ENCODE peak calls at places on chromosomes 16 and 17, in six cellular contexts. U is sigmoid colon, N is ACHN, Z is NCI-H1417, H is T-cell, X is cardiac muscle cell. P is an unnamed sample.

GRCh38 chr17:73650147-73650546 is 5.9 kb upstream of the SDK2 start:
- DNase-seq in H (no peak), U (no peak), Z (peak; percentile 50), N (no peak), X (peak; percentile 10), P (peak; percentile 19)

GRCh38 chr17:41687828-41688640 is 651 bp upstream of the EIF1 start:
- DNase-seq in U (peak; percentile 81), X (peak; percentile 44), N (peak; percentile 79), H (peak; percentile 63), Z (peak; percentile 89), P (no peak)

GRCh38 chr16:68985268-68985667 is 120.2 kb upstream of the HAS3 start:
- DNase-seq in N (no peak), U (no peak), Z (no peak), X (no peak), H (no peak), P (no peak)

GRCh38 chr17:57440522-57441269 is 184.4 kb downstream of the MSI2 start:
- DNase-seq in X (peak; percentile 90), Z (peak; percentile 80), H (peak; percentile 56), N (no peak), U (peak; percentile 78), P (peak; percentile 84)

GRCh38 chr17:83189673-83190385 is 110.4 kb downstream of the METRNL start:
- DNase-seq in N (no peak), H (no peak), Z (no peak), X (no peak), U (peak; percentile 79), P (no peak)

GRCh38 chr16:67055712-67056487 is 27.0 kb downstream of the CBFB start:
- DNase-seq in Z (no peak), N (peak; percentile 80), U (no peak), H (no peak), X (peak; percentile 78), P (no peak)

GRCh38 chr16:11446566-11447119 is 101.4 kb downstream of the RMI2 start:
- DNase-seq in U (no peak), X (no peak), Z (peak; percentile 38), N (no peak), H (no peak), P (no peak)

GRCh38 chr17:45341389-45342158 is 24.8 kb upstream of the MAP3K14 start:
- DNase-seq in X (peak; percentile 96), Z (peak; percentile 29), H (no peak), U (peak; percentile 68), N (peak; percentile 97), P (peak; percentile 74)

GRCh38 chr17:35025541-35025940 is 38.0 kb downstream of the RFFL start:
- DNase-seq in X (no peak), Z (no peak), N (no peak), H (no peak), U (no peak), P (no peak)

GRCh38 chr17:79114455-79115301 is 40.1 kb downstream of the ENGASE start:
- DNase-seq in H (no peak), U (peak; percentile 83), X (peak; percentile 7), N (no peak), Z (peak; percentile 96), P (no peak)

GRCh38 chr16:9225527-9226316 is 134.3 kb downstream of the HAPSTR1 start:
- DNase-seq in N (peak; percentile 47), Z (no peak), X (peak; percentile 2), H (no peak), U (peak; percentile 30), P (no peak)

GRCh38 chr17:3888343-3889171 is 4.3 kb downstream of the CAMKK1 start:
- DNase-seq in X (peak; percentile 94), H (no peak), U (peak; percentile 97), N (peak; percentile 91), Z (peak; percentile 84), P (peak; percentile 84)

GRCh38 chr17:2905269-2905668 is 109.0 kb downstream of the RAP1GAP2 start:
- DNase-seq in Z (no peak), U (no peak), X (no peak), H (no peak), N (no peak), P (no peak)

GRCh38 chr17:77924757-77925336 is 33.7 kb upstream of the TNRC6C start:
- DNase-seq in X (peak; percentile 97), N (no peak), Z (peak; percentile 52), U (peak; percentile 58), H (no peak), P (no peak)

GRCh38 chr17:61474235-61474927 is 22.2 kb downstream of the TBX4 start:
- DNase-seq in Z (no peak), X (peak; percentile 27), U (no peak), H (no peak), N (no peak), P (no peak)

GRCh38 chr16:55294129-55294528 is 29.9 kb upstream of the IRX6 start:
- DNase-seq in Z (no peak), H (no peak), X (no peak), U (no peak), N (peak; percentile 28), P (no peak)

GRCh38 chr17:36198831-36199465 is 2.4 kb upstream of the CCL3L1 start:
- DNase-seq in H (no peak), N (no peak), U (no peak), X (no peak), Z (no peak), P (no peak)

GRCh38 chr16:31181102-31181830 is 1.3 kb downstream of the FUS start:
- DNase-seq in Z (peak; percentile 56), U (peak; percentile 70), H (no peak), N (peak; percentile 58), X (peak; percentile 53), P (no peak)